ENCODE peak calls at places on chromosomes 5 and 9, in five cellular contexts. K, Q, A, B and N are unnamed samples.
A peak's percentile ranks its signal among the peaks of the same experiment; 100 is the strongest.

GRCh38 chr5:43171926-43172325 is 20.1 kb upstream of the NIM1K start:
- DNase-seq in B (no peak), A (no peak), K (peak; percentile 35), Q (peak; percentile 46), N (no peak)

GRCh38 chr9:135015096-135015495 is 72.4 kb upstream of the OLFM1 start:
- DNase-seq in K (no peak), B (no peak), Q (no peak), A (no peak), N (no peak)

GRCh38 chr5:140857177-140857986 is 1.7 kb downstream of the PCDHA10 start:
- DNase-seq in A (no peak), Q (no peak), B (no peak), K (no peak), N (no peak)

GRCh38 chr5:132742158-132742557 is 4.8 kb upstream of the KIF3A start:
- DNase-seq in A (no peak), B (no peak), K (no peak), Q (no peak), N (no peak)

GRCh38 chr5:151174612-151175101 is 17.1 kb upstream of the ANXA6 start:
- DNase-seq in B (no peak), K (no peak), A (no peak), Q (no peak), N (no peak)

GRCh38 chr5:88049156-88049555 is 219.5 kb downstream of the TMEM161B start:
- DNase-seq in A (no peak), B (no peak), K (no peak), Q (no peak), N (no peak)

GRCh38 chr9:385818-386398 is 171.2 kb downstream of the DOCK8 start:
- DNase-seq in Q (peak; percentile 46), B (no peak), K (peak; percentile 75), A (peak; percentile 39), N (peak; percentile 70)

GRCh38 chr9:71733176-71733575 is 35.1 kb downstream of the CEMIP2 start:
- DNase-seq in Q (peak; percentile 53), K (no peak), B (no peak), A (peak; percentile 18), N (no peak)

GRCh38 chr9:88775559-88775958 is 215.7 kb upstream of the S1PR3 start:
- DNase-seq in K (peak; percentile 76), B (no peak), A (no peak), Q (peak; percentile 53), N (no peak)